ENCODE peak calls at places on chromosomes 7 and 10, in seven cellular contexts. R, O, V, G, U, P and Z are unnamed samples.

GRCh38 chr10:111137012-111137411 is 60.2 kb downstream of the ADRA2A start:
- DNase-seq in R (no peak), O (no peak), V (no peak), G (no peak), U (no peak), P (no peak), Z (no peak)

GRCh38 chr7:94284120-94284519 is 110.6 kb upstream of the COL1A2 start:
- DNase-seq in R (no peak), O (no peak), V (no peak), G (no peak), U (no peak), P (no peak), Z (no peak)

GRCh38 chr10:52644678-52645434 is 127.7 kb downstream of the MBL2 start:
- DNase-seq in R (peak; percentile 63), O (peak; percentile 65), V (no peak), G (peak; percentile 41), U (peak; percentile 32), P (peak; percentile 37), Z (no peak)

GRCh38 chr7:85535974-85536729 is 349.3 kb upstream of the SEMA3D start:
- DNase-seq in R (no peak), O (no peak), V (no peak), G (no peak), U (peak; percentile 33), P (no peak), Z (no peak)

GRCh38 chr10:97332586-97333350 is 1.8 kb downstream of the FRAT2 start:
- DNase-seq in R (no peak), O (peak; percentile 82), V (peak; percentile 47), G (peak; percentile 17), U (peak; percentile 87), P (peak; percentile 60), Z (peak; percentile 22)

GRCh38 chr7:85114342-85114741 is 72.5 kb downstream of the SEMA3D start:
- DNase-seq in R (no peak), O (peak; percentile 19), V (no peak), G (no peak), U (no peak), P (no peak), Z (peak; percentile 3)

GRCh38 chr10:58518775-58519174 is 6.1 kb downstream of the BICC1 start:
- DNase-seq in R (peak; percentile 47), O (peak; percentile 7), V (no peak), G (no peak), U (peak; percentile 31), P (peak; percentile 18), Z (no peak)

GRCh38 chr7:117119192-117119924 is 166.1 kb downstream of the ST7 start:
- DNase-seq in R (peak; percentile 70), O (peak; percentile 87), V (peak; percentile 61), G (peak; percentile 84), U (peak; percentile 81), P (peak; percentile 84), Z (no peak)

GRCh38 chr7:39667354-39667923 is 44.1 kb downstream of the RALA start:
- DNase-seq in R (no peak), O (no peak), V (no peak), G (no peak), U (no peak), P (no peak), Z (no peak)

GRCh38 chr10:22659901-22660300 is 54.5 kb downstream of the PIP4K2A start:
- DNase-seq in R (no peak), O (no peak), V (no peak), G (no peak), U (no peak), P (no peak), Z (no peak)

GRCh38 chr7:143416565-143417149 is 8.0 kb upstream of the EPHA1 start:
- DNase-seq in R (no peak), O (peak; percentile 65), V (no peak), G (peak; percentile 56), U (peak; percentile 53), P (no peak), Z (no peak)

GRCh38 chr7:131231381-131232220 is 96.1 kb upstream of the MKLN1 start:
- DNase-seq in R (no peak), O (no peak), V (peak; percentile 41), G (peak; percentile 84), U (peak; percentile 79), P (no peak), Z (no peak)

GRCh38 chr10:11020026-11020820 is 2.6 kb downstream of the CELF2 start:
- DNase-seq in R (no peak), O (no peak), V (no peak), G (no peak), U (no peak), P (no peak), Z (no peak)

GRCh38 chr10:109647627-109648026 is 275.7 kb downstream of the XPNPEP1 start:
- DNase-seq in R (no peak), O (no peak), V (no peak), G (no peak), U (no peak), P (no peak), Z (no peak)

GRCh38 chr10:33335800-33336605 is 1.5 kb upstream of the NRP1 start:
- DNase-seq in R (peak; percentile 80), O (peak; percentile 67), V (no peak), G (no peak), U (peak; percentile 44), P (peak; percentile 74), Z (peak; percentile 72)

GRCh38 chr7:132499065-132499464 is 77.2 kb downstream of the PLXNA4 start:
- DNase-seq in R (no peak), O (no peak), V (no peak), G (no peak), U (no peak), P (no peak), Z (no peak)

GRCh38 chr7:132498319-132498718 is 78.0 kb downstream of the PLXNA4 start:
- DNase-seq in R (no peak), O (no peak), V (no peak), G (no peak), U (no peak), P (no peak), Z (no peak)

GRCh38 chr7:132503415-132503814 is 72.9 kb downstream of the PLXNA4 start:
- DNase-seq in R (no peak), O (no peak), V (no peak), G (peak; percentile 5), U (no peak), P (no peak), Z (no peak)

GRCh38 chr7:132501956-132502355 is 74.3 kb downstream of the PLXNA4 start:
- DNase-seq in R (no peak), O (no peak), V (no peak), G (no peak), U (no peak), P (no peak), Z (no peak)

GRCh38 chr7:132500727-132501410 is 75.4 kb downstream of the PLXNA4 start:
- DNase-seq in R (no peak), O (peak; percentile 41), V (no peak), G (no peak), U (no peak), P (peak; percentile 33), Z (no peak)
- TF ChIP-seq CTCF in R (no peak), O (peak; percentile 28), V (no peak), G (no peak), U (no peak), P (peak; percentile 9), Z (no peak)

DNA sequence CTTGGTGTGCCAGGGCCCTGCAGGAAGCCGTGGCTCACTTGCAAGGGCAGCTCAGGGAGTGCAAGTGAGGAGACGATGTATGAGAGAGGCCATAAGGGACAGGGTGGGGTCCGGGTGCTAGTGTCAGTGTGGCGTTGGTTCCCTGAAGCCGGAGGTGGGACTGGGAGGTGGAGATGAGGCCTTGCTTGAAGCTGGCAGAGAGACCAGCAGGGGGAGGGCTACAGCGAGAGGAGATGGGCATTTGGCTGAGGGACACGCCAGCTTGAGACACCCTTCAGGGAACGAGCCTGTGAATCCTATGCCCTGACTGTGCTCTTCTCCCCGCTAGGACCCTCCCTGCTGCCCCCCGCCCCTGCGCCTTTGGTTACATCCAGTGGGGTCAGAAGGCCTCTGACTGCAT is 529.1 kb downstream of the TCERG1L start:
- DNase-seq in R (no peak), O (no peak), V (no peak), G (no peak), U (no peak), P (no peak), Z (no peak)
- TF ChIP-seq CTCF in R (no peak), O (no peak), V (no peak), G (no peak), U (no peak), P (no peak), Z (no peak)

GRCh38 chr10:66629976-66630375 is 295.9 kb upstream of the LRRTM3 start:
- DNase-seq in R (no peak), O (no peak), V (no peak), G (no peak), U (peak; percentile 3), P (no peak), Z (no peak)

GRCh38 chr10:66625709-66626590 is 299.9 kb upstream of the LRRTM3 start:
- DNase-seq in R (no peak), O (no peak), V (no peak), G (no peak), U (no peak), P (no peak), Z (no peak)

GRCh38 chr10:66622050-66622449 is 303.8 kb upstream of the LRRTM3 start:
- DNase-seq in R (no peak), O (no peak), V (no peak), G (no peak), U (no peak), P (no peak), Z (no peak)

DNA sequence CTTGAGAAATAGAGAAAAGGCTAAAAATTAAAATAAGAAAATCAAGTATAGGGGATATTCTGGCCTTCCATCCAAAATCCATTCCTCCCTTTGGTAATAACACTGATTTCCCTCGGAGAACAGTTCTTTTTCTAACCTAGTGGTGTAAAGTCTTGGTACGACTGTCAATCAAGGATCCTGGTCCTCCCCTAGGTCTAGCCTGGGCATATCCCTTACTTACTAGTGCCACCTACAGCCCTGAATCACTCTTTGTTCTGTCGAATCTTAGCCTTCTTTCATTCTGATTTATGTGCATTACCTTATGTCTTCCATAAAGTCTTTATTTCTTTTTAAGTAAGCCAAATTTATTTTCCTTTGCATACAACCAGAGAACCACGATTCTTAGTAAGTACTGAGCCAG is 298.7 kb upstream of the LRRTM3 start:
- DNase-seq in R (no peak), O (peak; percentile 26), V (no peak), G (peak; percentile 36), U (no peak), P (no peak), Z (no peak)
- TF ChIP-seq CTCF in R (peak; percentile 34), O (peak; percentile 40), V (no peak), G (peak; percentile 25), U (no peak), P (peak; percentile 29), Z (peak; percentile 42)

GRCh38 chr7:50073093-50073492 is 20.0 kb downstream of the ZPBP start:
- DNase-seq in R (no peak), O (no peak), V (no peak), G (no peak), U (no peak), P (no peak), Z (no peak)

GRCh38 chr7:50069613-50070012 is 23.4 kb downstream of the ZPBP start:
- DNase-seq in R (no peak), O (no peak), V (no peak), G (peak; percentile 70), U (no peak), P (peak; percentile 31), Z (no peak)

GRCh38 chr7:50068850-50069551 is 24.0 kb downstream of the ZPBP start:
- DNase-seq in R (peak; percentile 63), O (peak; percentile 58), V (no peak), G (peak; percentile 44), U (no peak), P (peak; percentile 53), Z (peak; percentile 77)

DNA sequence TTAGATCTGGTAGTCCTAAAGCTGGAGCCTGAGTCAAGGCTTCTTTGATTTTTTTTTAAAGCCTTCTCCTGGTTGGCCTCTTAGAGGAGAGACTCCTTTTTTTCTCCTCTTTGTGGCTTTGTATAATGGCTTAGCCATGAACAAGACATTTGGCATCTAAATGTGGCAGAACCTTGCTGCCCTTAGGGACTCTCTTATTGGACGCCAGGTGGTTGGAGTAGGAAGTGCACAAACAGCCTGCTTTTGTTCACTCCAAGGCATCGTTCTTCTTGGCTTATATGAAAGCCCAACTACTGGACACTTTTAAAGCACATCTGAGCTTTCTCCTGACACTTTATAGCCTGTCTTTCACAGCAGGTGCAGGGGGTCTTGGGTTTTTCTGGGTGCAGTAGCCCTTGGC is 25.0 kb downstream of the ZPBP start:
- DNase-seq in R (no peak), O (no peak), V (no peak), G (peak; percentile 33), U (no peak), P (peak; percentile 43), Z (no peak)
- TF ChIP-seq CTCF in R (peak; percentile 38), O (no peak), V (no peak), G (peak; percentile 26), U (no peak), P (peak; percentile 52), Z (peak; percentile 49)